ENCODE peak calls at places on chromosomes 16 and 17, in four cellular contexts. T is brain microvascular endothelial cell, V is heart right ventricle, K is fibroblast of pulmonary artery. Y is an unnamed sample.

GRCh38 chr16:28616636-28617035 is 6.8 kb upstream of the SULT1A1 start:
- DNase-seq in T (no peak), V (no peak), K (no peak), Y (no peak)

GRCh38 chr17:44315760-44316731 is 7.6 kb downstream of the RUNDC3A start:
- DNase-seq in T (no peak), V (no peak), K (no peak), Y (no peak)

GRCh38 chr16:64659863-64660262 is 462.0 kb downstream of the CDH11 start:
- DNase-seq in T (no peak), V (no peak), K (no peak), Y (no peak)

GRCh38 chr17:62703269-62703775 is 75.9 kb downstream of the MRC2 start:
- DNase-seq in T (no peak), V (no peak), K (no peak), Y (no peak)

GRCh38 chr16:2934450-2934849 is 22.7 kb downstream of the FLYWCH1 start:
- DNase-seq in T (no peak), V (no peak), K (no peak), Y (no peak)

GRCh38 chr17:59783221-59784016 is 76.0 kb downstream of the VMP1 start:
- DNase-seq in T (peak; percentile 56), V (no peak), K (peak; percentile 74), Y (no peak)

GRCh38 chr17:51258756-51259573 is 884 bp downstream of the MBTD1 start:
- DNase-seq in T (no peak), V (peak; percentile 22), K (peak; percentile 29), Y (no peak)

GRCh38 chr16:57591086-57591869 is 37.2 kb upstream of the ADGRG1 start:
- DNase-seq in T (peak; percentile 86), V (peak; percentile 74), K (peak; percentile 78), Y (no peak)

GRCh38 chr17:17783825-17784598 is 52.8 kb downstream of the SREBF1 start:
- DNase-seq in T (no peak), V (peak; percentile 68), K (peak; percentile 49), Y (peak; percentile 75)

GRCh38 chr17:79192503-79193500 is 118.2 kb downstream of the ENGASE start:
- DNase-seq in T (peak; percentile 11), V (peak; percentile 26), K (peak; percentile 42), Y (no peak)

GRCh38 chr16:70749681-70750601 is 51.0 kb downstream of the VAC14 start:
- DNase-seq in T (no peak), V (peak; percentile 38), K (no peak), Y (no peak)

GRCh38 chr16:11300560-11300892 is 19.4 kb upstream of the PRM1 start:
- DNase-seq in T (no peak), V (no peak), K (no peak), Y (no peak)
- TF ChIP-seq CTCF in T (no peak), V (no peak), K (no peak), Y (no peak)

GRCh38 chr17:65277576-65277975 is 140.4 kb downstream of the RGS9 start:
- DNase-seq in T (no peak), V (no peak), K (peak; percentile 39), Y (no peak)
- H3K4me3 ChIP-seq in T (no peak overlapping the region), V (no peak overlapping the region), K (no peak overlapping the region), Y (no peak overlapping the region)

DNA sequence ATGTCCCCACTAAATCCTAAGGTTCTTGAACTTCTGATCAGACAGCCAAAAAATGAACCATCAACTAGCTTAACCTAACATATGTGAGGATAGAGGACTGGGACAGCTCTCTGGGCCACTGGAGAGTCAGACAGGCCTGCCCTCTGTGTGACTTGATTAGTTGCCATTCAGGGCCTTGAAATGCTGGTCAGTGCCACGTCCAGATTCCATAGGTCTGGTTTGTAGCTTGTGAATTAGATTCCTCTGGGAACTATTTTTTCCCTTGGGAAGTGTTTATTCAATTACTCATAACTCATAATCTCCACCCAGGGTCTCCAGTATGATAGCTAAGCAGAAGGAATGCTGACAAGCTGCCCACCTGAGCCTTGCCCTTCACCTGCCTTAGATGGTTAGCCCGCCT is 48.2 kb downstream of the IGF2BP1 start:
- DNase-seq in T (peak; percentile 20), V (no peak), K (no peak), Y (no peak)
- TF ChIP-seq CTCF in T (no peak), V (no peak), K (no peak), Y (no peak)

DNA sequence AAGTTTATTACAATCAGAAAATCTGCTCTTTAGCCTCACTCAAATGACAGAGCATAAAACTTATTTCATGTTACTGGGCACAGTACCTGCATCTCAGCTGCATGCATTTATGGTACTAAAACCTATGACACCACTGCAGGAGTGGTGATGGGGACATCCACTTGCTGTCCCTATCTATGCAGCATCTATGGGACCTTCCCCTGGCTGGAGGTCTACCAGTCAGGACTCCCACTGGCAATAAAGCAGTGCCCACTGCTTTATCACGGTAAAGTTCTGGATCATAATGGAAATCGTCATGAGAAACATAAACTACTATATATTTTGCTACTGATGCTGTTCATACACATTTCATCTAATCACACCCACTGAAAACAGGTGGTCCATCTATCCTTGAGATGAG is 26.2 kb downstream of the NSMCE1 start:
- DNase-seq in T (no peak), V (no peak), K (no peak), Y (no peak)
- H3K4me3 ChIP-seq in T (peak overlapping the region; percentile 33), V (peak overlapping the region; percentile 30), K (peak overlapping the region; percentile 39), Y (peak overlapping the region; percentile 25)

Y was measured in retinal pigment epithelial cell.